ENCODE peak calls at places on chromosome 12, in eight cellular contexts. One of them, this sample, is unnamed.

GRCh38 chr12:123961585-123961984 is 11.0 kb downstream of the CCDC92 start:
- DNase-seq in ascending aorta: no peak
- DNase-seq in right lobe of liver: no peak
- DNase-seq in uterus: no peak
- DNase-seq in stomach: peak; percentile 70
- DNase-seq in hepatocyte: no peak
- DNase-seq in ovary: no peak
- DNase-seq in HepG2: no peak
- DNase-seq in this sample: no peak

GRCh38 chr12:114141916-114142564 is 175.9 kb upstream of the RBM19 start:
- DNase-seq in ascending aorta: no peak
- DNase-seq in right lobe of liver: no peak
- DNase-seq in uterus: no peak
- DNase-seq in stomach: no peak
- DNase-seq in hepatocyte: peak; percentile 56
- DNase-seq in ovary: no peak
- DNase-seq in HepG2: no peak
- DNase-seq in this sample: peak; percentile 5

GRCh38 chr12:107670999-107671643 is 14.5 kb upstream of the PWP1 start:
- DNase-seq in ascending aorta: no peak
- DNase-seq in right lobe of liver: peak; percentile 54
- DNase-seq in uterus: no peak
- DNase-seq in stomach: peak; percentile 37
- DNase-seq in hepatocyte: peak; percentile 26
- DNase-seq in ovary: no peak
- DNase-seq in HepG2: peak; percentile 33
- DNase-seq in this sample: no peak

GRCh38 chr12:90010089-90010488 is 301.5 kb upstream of the ATP2B1 start:
- DNase-seq in ascending aorta: no peak
- DNase-seq in right lobe of liver: no peak
- DNase-seq in uterus: no peak
- DNase-seq in stomach: no peak
- DNase-seq in hepatocyte: no peak
- DNase-seq in ovary: no peak
- DNase-seq in HepG2: no peak
- DNase-seq in this sample: peak; percentile 19

GRCh38 chr12:77214136-77214535 is 148.8 kb upstream of the E2F7 start:
- DNase-seq in ascending aorta: no peak
- DNase-seq in right lobe of liver: no peak
- DNase-seq in uterus: no peak
- DNase-seq in stomach: no peak
- DNase-seq in hepatocyte: no peak
- DNase-seq in ovary: no peak
- DNase-seq in HepG2: no peak
- DNase-seq in this sample: no peak

GRCh38 chr12:13203028-13203922 is 6.7 kb downstream of the EMP1 start:
- DNase-seq in ascending aorta: no peak
- DNase-seq in right lobe of liver: no peak
- DNase-seq in uterus: peak; percentile 72
- DNase-seq in stomach: no peak
- DNase-seq in hepatocyte: no peak
- DNase-seq in ovary: no peak
- DNase-seq in HepG2: no peak
- DNase-seq in this sample: peak; percentile 71

GRCh38 chr12:47805417-47805816 is 14.3 kb downstream of the HDAC7 start:
- DNase-seq in ascending aorta: no peak
- DNase-seq in right lobe of liver: no peak
- DNase-seq in uterus: no peak
- DNase-seq in stomach: no peak
- DNase-seq in hepatocyte: no peak
- DNase-seq in ovary: no peak
- DNase-seq in HepG2: no peak
- DNase-seq in this sample: no peak

GRCh38 chr12:29610473-29611174 is 113.1 kb upstream of the OVCH1 start:
- DNase-seq in ascending aorta: no peak
- DNase-seq in right lobe of liver: peak; percentile 54
- DNase-seq in uterus: no peak
- DNase-seq in stomach: no peak
- DNase-seq in hepatocyte: no peak
- DNase-seq in ovary: no peak
- DNase-seq in HepG2: no peak
- DNase-seq in this sample: no peak

GRCh38 chr12:54967461-54967860 is 17.1 kb downstream of the TESPA1 start:
- DNase-seq in ascending aorta: no peak
- DNase-seq in right lobe of liver: no peak
- DNase-seq in uterus: no peak
- DNase-seq in stomach: peak; percentile 33
- DNase-seq in hepatocyte: no peak
- DNase-seq in ovary: no peak
- DNase-seq in HepG2: no peak
- DNase-seq in this sample: no peak

GRCh38 chr12:54294152-54294913 is 6.5 kb downstream of the NFE2 start:
- DNase-seq in ascending aorta: peak; percentile 72
- DNase-seq in right lobe of liver: peak; percentile 73
- DNase-seq in uterus: no peak
- DNase-seq in stomach: peak; percentile 68
- DNase-seq in hepatocyte: peak; percentile 58
- DNase-seq in ovary: no peak
- DNase-seq in HepG2: peak; percentile 89
- DNase-seq in this sample: peak; percentile 78

GRCh38 chr12:106090586-106091411 is 48.0 kb downstream of the NUAK1 start:
- DNase-seq in ascending aorta: peak; percentile 93
- DNase-seq in right lobe of liver: no peak
- DNase-seq in uterus: peak; percentile 80
- DNase-seq in stomach: no peak
- DNase-seq in hepatocyte: peak; percentile 38
- DNase-seq in ovary: peak; percentile 49
- DNase-seq in HepG2: no peak
- DNase-seq in this sample: no peak

GRCh38 chr12:128639089-128639488 is 184.7 kb downstream of the SLC15A4 start:
- DNase-seq in ascending aorta: no peak
- DNase-seq in right lobe of liver: no peak
- DNase-seq in uterus: no peak
- DNase-seq in stomach: no peak
- DNase-seq in hepatocyte: no peak
- DNase-seq in ovary: no peak
- DNase-seq in HepG2: no peak
- DNase-seq in this sample: no peak

GRCh38 chr12:127125607-127126259 is 1141.2 kb upstream of the TMEM132C start:
- DNase-seq in ascending aorta: no peak
- DNase-seq in right lobe of liver: no peak
- DNase-seq in uterus: no peak
- DNase-seq in stomach: no peak
- DNase-seq in hepatocyte: peak; percentile 74
- DNase-seq in ovary: no peak
- DNase-seq in HepG2: no peak
- DNase-seq in this sample: no peak

GRCh38 chr12:28443337-28443736 is 253.1 kb downstream of the CCDC91 start:
- DNase-seq in ascending aorta: no peak
- DNase-seq in right lobe of liver: no peak
- DNase-seq in uterus: no peak
- DNase-seq in stomach: no peak
- DNase-seq in hepatocyte: no peak
- DNase-seq in ovary: no peak
- DNase-seq in HepG2: no peak
- DNase-seq in this sample: no peak

GRCh38 chr12:121089813-121090430 is 42.8 kb upstream of the P2RX7 start:
- DNase-seq in ascending aorta: no peak
- DNase-seq in right lobe of liver: no peak
- DNase-seq in uterus: no peak
- DNase-seq in stomach: no peak
- DNase-seq in hepatocyte: no peak
- DNase-seq in ovary: no peak
- DNase-seq in HepG2: no peak
- DNase-seq in this sample: no peak

GRCh38 chr12:131129839-131130238 is 176.1 kb downstream of the ADGRD1 start:
- DNase-seq in ascending aorta: peak; percentile 58
- DNase-seq in right lobe of liver: peak; percentile 23
- DNase-seq in uterus: no peak
- DNase-seq in stomach: no peak
- DNase-seq in hepatocyte: no peak
- DNase-seq in ovary: peak; percentile 8
- DNase-seq in HepG2: no peak
- DNase-seq in this sample: no peak

GRCh38 chr12:20272801-20273200 is 95.5 kb upstream of the PDE3A start:
- DNase-seq in ascending aorta: no peak
- DNase-seq in right lobe of liver: no peak
- DNase-seq in uterus: no peak
- DNase-seq in stomach: no peak
- DNase-seq in hepatocyte: no peak
- DNase-seq in ovary: no peak
- DNase-seq in HepG2: no peak
- DNase-seq in this sample: no peak

GRCh38 chr12:10528150-10528953 is 22.7 kb downstream of the EIF2S3B start:
- DNase-seq in ascending aorta: no peak
- DNase-seq in right lobe of liver: no peak
- DNase-seq in uterus: no peak
- DNase-seq in stomach: no peak
- DNase-seq in hepatocyte: no peak
- DNase-seq in ovary: no peak
- DNase-seq in HepG2: no peak
- DNase-seq in this sample: no peak

DNA sequence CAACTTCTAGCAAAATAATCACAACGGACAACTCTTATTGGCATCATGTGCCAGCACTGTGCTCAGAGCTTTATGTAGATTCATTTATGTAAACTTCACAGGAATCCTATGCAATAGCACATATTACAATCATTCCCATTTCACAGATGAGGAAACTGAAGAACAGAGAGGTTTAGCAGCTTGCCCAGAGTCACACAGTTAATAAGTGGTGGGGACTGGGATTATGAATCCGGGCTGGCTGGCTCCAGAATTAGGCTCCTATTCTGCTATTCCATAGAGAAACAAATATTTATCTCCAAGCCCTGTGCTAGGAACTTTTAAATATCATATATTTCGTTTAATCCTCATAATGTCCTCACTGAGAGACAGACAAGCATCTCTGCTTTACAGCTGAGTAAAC is 52.4 kb upstream of the OAS1 start:
- DNase-seq in ascending aorta: no peak
- DNase-seq in right lobe of liver: no peak
- DNase-seq in uterus: no peak
- DNase-seq in stomach: no peak
- DNase-seq in hepatocyte: no peak
- DNase-seq in ovary: no peak
- DNase-seq in HepG2: no peak
- DNase-seq in this sample: no peak
- H3K27me3 ChIP-seq in ascending aorta: no peaks in the 10 kb centered on the region
- H3K27me3 ChIP-seq in right lobe of liver: no peaks in the 10 kb centered on the region
- H3K27me3 ChIP-seq in uterus: no peaks in the 10 kb centered on the region
- H3K27me3 ChIP-seq in stomach: no peaks in the 10 kb centered on the region
- H3K27me3 ChIP-seq in hepatocyte: peaks cover 12% of the 10 kb centered on the region
- H3K27me3 ChIP-seq in ovary: no peaks in the 10 kb centered on the region
- H3K27me3 ChIP-seq in HepG2: peaks cover 26% of the 10 kb centered on the region
- H3K27me3 ChIP-seq in this sample: no peaks in the 10 kb centered on the region

GRCh38 chr12:49552425-49552824 is 13.6 kb downstream of the KCNH3 start:
- DNase-seq in ascending aorta: no peak
- DNase-seq in right lobe of liver: no peak
- DNase-seq in uterus: no peak
- DNase-seq in stomach: no peak
- DNase-seq in hepatocyte: no peak
- DNase-seq in ovary: no peak
- DNase-seq in HepG2: no peak
- DNase-seq in this sample: no peak

GRCh38 chr12:49554266-49554665 is 13.7 kb downstream of the MCRS1 start:
- DNase-seq in ascending aorta: no peak
- DNase-seq in right lobe of liver: no peak
- DNase-seq in uterus: no peak
- DNase-seq in stomach: no peak
- DNase-seq in hepatocyte: no peak
- DNase-seq in ovary: no peak
- DNase-seq in HepG2: no peak
- DNase-seq in this sample: no peak

GRCh38 chr12:49552014-49552413 is 13.2 kb downstream of the KCNH3 start:
- DNase-seq in ascending aorta: no peak
- DNase-seq in right lobe of liver: peak; percentile 90
- DNase-seq in uterus: no peak
- DNase-seq in stomach: no peak
- DNase-seq in hepatocyte: no peak
- DNase-seq in ovary: no peak
- DNase-seq in HepG2: no peak
- DNase-seq in this sample: no peak

GRCh38 chr12:49552899-49553298 is 14.1 kb downstream of the KCNH3 start:
- DNase-seq in ascending aorta: no peak
- DNase-seq in right lobe of liver: no peak
- DNase-seq in uterus: no peak
- DNase-seq in stomach: no peak
- DNase-seq in hepatocyte: no peak
- DNase-seq in ovary: no peak
- DNase-seq in HepG2: no peak
- DNase-seq in this sample: no peak

DNA sequence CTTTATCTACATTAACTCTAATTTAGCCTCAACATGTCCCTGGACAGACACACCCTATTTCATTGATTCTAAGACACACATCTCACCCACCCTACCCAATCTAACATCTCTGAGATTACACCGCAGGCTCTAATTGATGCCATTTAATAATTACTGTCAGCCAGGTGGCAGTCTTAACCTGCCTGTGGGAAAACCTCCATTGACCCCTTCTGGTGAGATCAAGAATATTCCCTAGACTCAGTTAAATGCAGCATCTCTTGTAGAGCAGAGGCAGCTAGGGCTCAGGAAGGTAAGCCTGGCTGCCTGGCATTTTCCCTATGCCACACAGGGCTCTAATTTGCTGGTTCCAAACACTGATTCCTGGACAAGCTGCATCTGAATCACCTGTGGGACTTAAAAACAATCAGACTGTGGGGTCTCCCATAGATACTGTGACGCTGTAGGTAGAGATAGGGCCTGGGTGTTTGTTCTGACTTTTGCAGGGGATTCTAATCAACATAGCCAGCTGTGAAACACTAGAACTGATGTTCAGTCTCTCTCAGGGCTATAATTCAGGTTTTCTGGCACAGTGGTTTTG is 14.3 kb downstream of the MCRS1 start:
- DNase-seq in ascending aorta: no peak
- DNase-seq in right lobe of liver: no peak
- DNase-seq in uterus: no peak
- DNase-seq in stomach: no peak
- DNase-seq in hepatocyte: no peak
- DNase-seq in ovary: no peak
- DNase-seq in HepG2: peak; percentile 58
- DNase-seq in this sample: peak; percentile 65
- TF ChIP-seq CTCF in ascending aorta: no peak
- TF ChIP-seq CTCF in right lobe of liver: peak; percentile 35
- TF ChIP-seq CTCF in uterus: no peak
- TF ChIP-seq CTCF in stomach: peak; percentile 72
- TF ChIP-seq CTCF in hepatocyte: peak; percentile 48
- TF ChIP-seq CTCF in ovary: no peak
- TF ChIP-seq CTCF in HepG2: peak; percentile 64
- TF ChIP-seq CTCF in this sample: peak; percentile 93

GRCh38 chr12:108837680-108838079 is 19.7 kb downstream of the SSH1 start:
- DNase-seq in ascending aorta: no peak
- DNase-seq in right lobe of liver: no peak
- DNase-seq in uterus: no peak
- DNase-seq in stomach: no peak
- DNase-seq in hepatocyte: no peak
- DNase-seq in ovary: no peak
- DNase-seq in HepG2: no peak
- DNase-seq in this sample: no peak
- H3K4me1 ChIP-seq in ascending aorta: peaks cover 40% of the 10 kb centered on the region
- H3K4me1 ChIP-seq in right lobe of liver: peaks cover 10% of the 10 kb centered on the region
- H3K4me1 ChIP-seq in uterus: peaks cover 6% of the 10 kb centered on the region
- H3K4me1 ChIP-seq in stomach: peaks cover 93% of the 10 kb centered on the region
- H3K4me1 ChIP-seq in hepatocyte: peaks cover 36% of the 10 kb centered on the region
- H3K4me1 ChIP-seq in ovary: peaks cover 29% of the 10 kb centered on the region
- H3K4me1 ChIP-seq in HepG2: peaks cover 27% of the 10 kb centered on the region
- H3K4me1 ChIP-seq in this sample: peaks cover 14% of the 10 kb centered on the region

GRCh38 chr12:6461401-6462233 is 8.9 kb downstream of the VAMP1 start:
- DNase-seq in ascending aorta: peak; percentile 84
- DNase-seq in right lobe of liver: no peak
- DNase-seq in uterus: no peak
- DNase-seq in stomach: peak; percentile 62
- DNase-seq in hepatocyte: no peak
- DNase-seq in ovary: no peak
- DNase-seq in HepG2: no peak
- DNase-seq in this sample: no peak
- H3K27me3 ChIP-seq in ascending aorta: no peaks in the 10 kb centered on the region
- H3K27me3 ChIP-seq in right lobe of liver: no peaks in the 10 kb centered on the region
- H3K27me3 ChIP-seq in uterus: no peaks in the 10 kb centered on the region
- H3K27me3 ChIP-seq in stomach: no peaks in the 10 kb centered on the region
- H3K27me3 ChIP-seq in hepatocyte: no peaks in the 10 kb centered on the region
- H3K27me3 ChIP-seq in ovary: no peaks in the 10 kb centered on the region
- H3K27me3 ChIP-seq in HepG2: no peaks in the 10 kb centered on the region
- H3K27me3 ChIP-seq in this sample: no peaks in the 10 kb centered on the region